ENCODE peak calls at places on chromosomes 1 and 21, in eight cellular contexts. A, Q, J, R, D, Z, O and F are unnamed samples. For H3K36me3, the result is how much of the 10 kb centered on the place peaks cover.

GRCh38 chr1:204997616-204998015 is 45.4 kb upstream of the CNTN2 start:
- DNase-seq in Q (no peak), O (no peak), R (peak), A (no peak), D (no peak), J (no peak), Z (no peak), F (no peak)

GRCh38 chr1:10353282-10353681 is 45.6 kb upstream of the PGD start:
- DNase-seq in D (no peak), Q (no peak), Z (no peak), R (no peak), A (no peak), O (no peak), J (no peak), F (no peak)

GRCh38 chr1:23865543-23865930 is 2.6 kb downstream of the FUCA1 start:
- DNase-seq in O (peak), R (no peak), Q (no peak), D (no peak), J (peak), A (no peak), Z (no peak), F (no peak)

GRCh38 chr1:110673197-110673701 is 1.5 kb downstream of the KCNA3 start:
- DNase-seq in A (no peak), O (no peak), R (no peak), J (no peak), Z (no peak), D (no peak), Q (no peak), F (no peak)

GRCh38 chr1:169529068-169529642 is 43.4 kb upstream of the SLC19A2 start:
- DNase-seq in Z (no peak), R (no peak), A (no peak), Q (no peak), O (no peak), J (peak), D (no peak), F (peak)

GRCh38 chr1:246156847-246157246 is 350.2 kb downstream of the SMYD3 start:
- DNase-seq in J (no peak), R (no peak), Q (no peak), D (no peak), O (no peak), A (peak), Z (no peak), F (peak)

GRCh38 chr1:17929224-17929623 is 174.1 kb downstream of the ACTL8 start:
- DNase-seq in A (no peak), J (no peak), Z (no peak), R (no peak), Q (no peak), D (no peak), O (no peak), F (no peak)

GRCh38 chr1:220956861-220957605 is 77.8 kb downstream of the HLX start:
- DNase-seq in A (peak), Q (no peak), O (no peak), D (no peak), J (no peak), R (no peak), Z (no peak), F (peak)

GRCh38 chr1:214208525-214208924 is 72.4 kb upstream of the SMYD2 start:
- DNase-seq in Z (no peak), A (no peak), Q (no peak), O (no peak), D (no peak), J (no peak), R (no peak), F (no peak)

GRCh38 chr1:165605246-165605645 is 25.8 kb upstream of the MGST3 start:
- DNase-seq in D (no peak), A (no peak), Q (no peak), R (no peak), O (no peak), Z (no peak), J (no peak), F (no peak)

GRCh38 chr1:241413386-241413785 is 56.4 kb upstream of the RGS7 start:
- DNase-seq in D (no peak), Z (no peak), O (no peak), J (no peak), R (no peak), A (no peak), Q (no peak), F (no peak)

GRCh38 chr1:95386915-95387314 is 152.9 kb downstream of the RWDD3 start:
- DNase-seq in J (no peak), R (no peak), A (no peak), O (no peak), Q (no peak), Z (no peak), D (no peak), F (no peak)

GRCh38 chr21:46255758-46256337 is 27.3 kb upstream of the LSS start:
- DNase-seq in O (no peak), J (no peak), Z (no peak), Q (no peak), D (no peak), R (no peak), A (no peak), F (no peak)

GRCh38 chr1:154502066-154502741 is at the start of the genes SHE and TDRD10:
- DNase-seq in A (no peak), O (no peak), J (peak), D (no peak), R (no peak), Q (no peak), Z (peak), F (peak)

GRCh38 chr1:64194168-64195088 is 9.0 kb upstream of the UBE2U start:
- DNase-seq in A (no peak), J (no peak), O (no peak), Z (no peak), D (no peak), R (no peak), Q (no peak), F (no peak)

GRCh38 chr1:224507771-224508523 is 73.3 kb upstream of the WDR26 start:
- DNase-seq in R (no peak), Q (peak), O (no peak), Z (no peak), A (no peak), J (no peak), D (no peak), F (no peak)

GRCh38 chr21:42440187-42440792 is 36.6 kb downstream of the UBASH3A start:
- DNase-seq in Z (no peak), Q (no peak), O (peak), J (peak), D (no peak), R (no peak), A (no peak), F (no peak)

GRCh38 chr1:204366759-204367158 is 7.0 kb upstream of the PLEKHA6 start:
- DNase-seq in J (no peak), O (no peak), Q (no peak), Z (no peak), D (no peak), R (no peak), A (peak), F (no peak)

DNA sequence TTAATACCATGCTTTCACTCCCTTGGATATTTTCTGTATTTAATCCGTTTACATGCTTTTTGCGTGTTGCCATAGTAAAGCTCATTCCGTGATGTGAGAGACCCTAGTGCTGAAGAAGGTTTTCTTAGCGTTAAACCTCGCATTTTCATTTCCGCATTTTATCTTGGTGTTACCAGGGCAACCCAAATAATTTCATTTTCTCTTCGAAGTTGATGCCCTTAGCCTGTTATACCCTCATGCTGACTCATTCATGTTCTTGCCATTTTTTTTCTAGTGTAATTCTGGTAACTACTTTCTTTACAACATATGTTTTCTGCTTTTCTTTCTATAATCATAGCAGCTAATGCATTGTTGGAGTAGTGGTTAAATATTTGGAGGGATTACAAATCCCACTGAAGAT is 37.2 kb downstream of the LRRC8C start:
- DNase-seq in R (no peak), Q (no peak), D (no peak), J (no peak), Z (no peak), A (no peak), O (peak), F (no peak)
- H3K27ac ChIP-seq in R (no peak), Q (no peak), D (no peak), J (no peak), Z (no peak), A (no peak), O (peak), F (no peak)

DNA sequence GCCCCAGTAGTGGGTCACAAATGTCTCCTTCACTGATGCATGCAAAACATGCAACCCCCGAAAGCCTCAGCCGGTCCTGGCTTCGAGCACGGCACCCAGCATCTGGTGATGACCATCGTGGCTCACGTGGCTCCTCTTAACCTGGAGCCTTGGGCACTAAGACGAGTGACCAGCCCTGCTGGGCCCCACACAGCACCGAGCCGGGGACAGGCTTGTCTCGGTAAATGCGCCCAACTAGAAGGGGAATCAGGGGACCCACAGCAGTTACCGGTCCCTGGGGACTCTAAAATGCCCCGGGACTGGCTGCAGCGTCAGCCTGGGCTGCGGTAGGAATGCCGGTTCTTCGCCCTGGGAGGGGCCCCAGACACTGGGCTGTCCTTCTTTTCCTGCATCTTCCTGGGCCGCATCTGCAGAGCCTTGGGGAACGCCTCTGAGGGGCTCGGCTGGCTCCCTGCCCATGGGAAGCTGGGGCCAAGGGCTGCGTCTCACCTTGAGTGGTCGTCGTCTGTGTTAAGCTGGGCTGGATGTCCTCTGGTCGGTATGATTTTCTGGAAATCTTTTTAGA is 13.1 kb upstream of the TTC34 start:
- DNase-seq in Q (no peak), O (no peak), R (no peak), Z (no peak), D (no peak), A (no peak), J (no peak), F (no peak)
- TF ChIP-seq EP300 in Q (no peak), O (no peak), R (no peak), Z (no peak), D (no peak), A (no peak), J (no peak), F (no peak)

DNA sequence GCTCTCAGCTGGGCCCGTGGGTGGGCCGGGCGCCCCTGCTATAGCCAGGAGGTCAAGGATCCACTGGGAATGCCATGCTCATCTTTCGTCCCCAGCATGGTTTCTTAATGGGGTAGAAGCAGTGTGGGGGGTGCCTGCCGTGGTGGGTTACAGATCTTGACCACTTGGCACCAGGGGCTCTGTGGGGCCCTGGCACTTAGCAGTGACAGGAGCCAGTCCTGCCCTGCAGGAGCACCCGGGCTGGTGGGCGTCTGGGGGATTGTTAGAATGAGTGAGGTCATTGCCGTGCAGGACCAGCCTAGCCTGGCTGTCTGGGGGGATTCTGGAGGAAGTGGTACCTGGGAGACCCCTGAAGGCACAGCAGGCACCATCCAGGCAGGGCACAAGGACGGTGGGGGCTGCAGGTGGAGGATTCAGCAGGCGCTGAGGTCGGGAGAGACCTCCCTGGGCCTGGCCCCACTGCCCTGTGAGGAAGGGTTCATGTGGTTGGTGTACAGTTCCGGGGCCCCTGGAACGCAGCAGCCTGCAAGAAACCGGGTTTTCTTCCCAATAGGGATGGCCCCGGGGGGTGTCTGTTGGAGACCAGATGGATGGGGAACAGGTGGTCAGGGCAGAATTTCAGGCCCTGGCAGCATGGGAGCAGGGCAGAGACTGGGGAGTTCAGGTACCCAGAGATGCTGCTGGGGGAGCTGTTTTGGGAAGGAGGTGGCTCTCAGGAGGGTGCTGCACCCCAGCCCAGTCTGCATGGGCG is 4.8 kb downstream of the AIRE start:
- DNase-seq in A (no peak), D (no peak), O (no peak), Z (peak), R (no peak), J (no peak), Q (no peak), F (peak)
- H3K36me3 ChIP-seq in A (under half), D (under half), O (under half), Z (under half), R (under half), J (under half), Q (under half), F (under half)

DNA sequence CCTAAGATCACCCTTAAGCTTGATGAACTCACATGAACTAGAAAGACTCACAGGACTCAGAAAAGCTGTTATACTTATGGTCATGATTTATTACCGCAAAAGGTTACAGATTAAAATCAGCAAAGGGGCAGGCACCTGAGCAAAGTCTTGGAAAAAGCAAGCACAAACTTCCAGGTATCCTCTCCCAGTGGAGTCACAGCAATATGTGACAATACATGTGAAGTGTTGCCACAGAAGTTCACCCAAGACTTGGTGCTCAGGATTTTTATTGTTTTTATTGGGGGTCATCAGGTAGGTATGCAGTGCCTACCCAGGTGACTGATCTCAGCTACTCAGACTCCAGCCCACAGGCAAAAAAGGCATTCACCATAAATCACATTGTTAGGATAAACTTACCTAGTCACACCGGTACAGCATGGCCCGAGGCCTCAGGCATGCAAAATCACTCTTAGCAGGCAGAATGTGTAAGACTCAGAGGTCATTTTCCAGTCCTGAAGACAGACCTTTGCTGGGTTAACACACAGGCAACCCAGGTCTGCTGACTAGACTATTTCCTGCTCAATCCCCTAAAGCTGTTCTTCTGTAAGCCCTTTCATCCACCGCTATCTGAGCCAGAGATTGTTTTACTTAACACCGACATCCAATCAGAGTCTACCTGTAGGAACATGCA is 55.6 kb downstream of the SSX2IP start:
- DNase-seq in J (no peak), D (no peak), Q (peak), Z (no peak), R (no peak), O (no peak), A (no peak), F (no peak)
- H3K27ac ChIP-seq in J (no peak), D (no peak), Q (no peak), Z (no peak), R (no peak), O (no peak), A (no peak), F (no peak)

GRCh38 chr1:49136738-49137251 is 360.1 kb upstream of the BEND5 start:
- DNase-seq in O (no peak), J (no peak), R (no peak), D (no peak), Z (no peak), Q (no peak), A (no peak), F (no peak)
- TF ChIP-seq EP300 in O (no peak), J (no peak), R (no peak), D (no peak), Z (no peak), Q (no peak), A (no peak), F (no peak)

GRCh38 chr1:160330119-160330518 is 12.9 kb downstream of the COPA start:
- DNase-seq in Z (no peak), D (no peak), Q (no peak), O (no peak), A (no peak), J (no peak), R (no peak), F (no peak)

GRCh38 chr1:160322831-160323230 is 20.2 kb downstream of the COPA start:
- DNase-seq in R (no peak), Q (no peak), O (no peak), J (no peak), Z (no peak), A (no peak), D (no peak), F (no peak)

GRCh38 chr1:160326393-160326792 is 16.7 kb downstream of the COPA start:
- DNase-seq in R (no peak), Z (no peak), A (no peak), Q (no peak), J (no peak), D (no peak), O (no peak), F (no peak)

GRCh38 chr1:160328171-160328570 is 14.9 kb downstream of the COPA start:
- DNase-seq in J (no peak), R (no peak), Z (no peak), A (no peak), Q (no peak), O (no peak), D (no peak), F (no peak)

GRCh38 chr1:160325252-160325651 is 17.8 kb downstream of the COPA start:
- DNase-seq in J (no peak), Q (no peak), O (no peak), R (no peak), D (no peak), Z (no peak), A (no peak), F (no peak)
- H3K36me3 ChIP-seq in J (under half), Q (under half), O (under half), R (half or more), D (under half), Z (under half), A (half or more), F (half or more)

GRCh38 chr1:8397511-8397910 is 79.6 kb downstream of the SLC45A1 start:
- DNase-seq in J (no peak), O (peak), Q (no peak), D (no peak), Z (no peak), A (no peak), R (no peak), F (no peak)

GRCh38 chr1:8398086-8398485 is 80.2 kb downstream of the SLC45A1 start:
- DNase-seq in R (no peak), D (no peak), Z (no peak), O (no peak), Q (no peak), A (no peak), J (no peak), F (no peak)

GRCh38 chr1:8396083-8396911 is 78.4 kb downstream of the SLC45A1 start:
- DNase-seq in A (no peak), D (no peak), Q (no peak), J (no peak), Z (no peak), R (no peak), O (no peak), F (no peak)

GRCh38 chr1:8395433-8395866 is 77.5 kb downstream of the SLC45A1 start:
- DNase-seq in O (peak), Q (no peak), D (no peak), J (no peak), Z (no peak), A (no peak), R (no peak), F (no peak)

GRCh38 chr1:8396912-8397406 is 79.0 kb downstream of the SLC45A1 start:
- DNase-seq in R (peak), J (peak), A (peak), O (peak), Z (no peak), D (no peak), Q (peak), F (no peak)
- H3K27ac ChIP-seq in R (peak), J (peak), A (peak), O (peak), Z (no peak), D (peak), Q (no peak), F (peak)

GRCh38 chr1:247357062-247357780 is 25.6 kb upstream of the ZNF496 start:
- DNase-seq in Z (peak), R (no peak), Q (no peak), J (no peak), O (no peak), A (no peak), D (no peak), F (no peak)

GRCh38 chr1:247357781-247358211 is 26.1 kb upstream of the ZNF496 start:
- DNase-seq in Q (no peak), A (peak), Z (peak), J (no peak), R (no peak), O (peak), D (no peak), F (no peak)

GRCh38 chr1:247360116-247360898 is 28.6 kb upstream of the ZNF496 start:
- DNase-seq in Z (peak), Q (no peak), O (no peak), D (no peak), R (no peak), A (peak), J (no peak), F (no peak)

GRCh38 chr1:247360991-247361721 is 29.5 kb upstream of the ZNF496 start:
- DNase-seq in O (no peak), Z (peak), A (peak), J (peak), Q (no peak), R (peak), D (peak), F (peak)

DNA sequence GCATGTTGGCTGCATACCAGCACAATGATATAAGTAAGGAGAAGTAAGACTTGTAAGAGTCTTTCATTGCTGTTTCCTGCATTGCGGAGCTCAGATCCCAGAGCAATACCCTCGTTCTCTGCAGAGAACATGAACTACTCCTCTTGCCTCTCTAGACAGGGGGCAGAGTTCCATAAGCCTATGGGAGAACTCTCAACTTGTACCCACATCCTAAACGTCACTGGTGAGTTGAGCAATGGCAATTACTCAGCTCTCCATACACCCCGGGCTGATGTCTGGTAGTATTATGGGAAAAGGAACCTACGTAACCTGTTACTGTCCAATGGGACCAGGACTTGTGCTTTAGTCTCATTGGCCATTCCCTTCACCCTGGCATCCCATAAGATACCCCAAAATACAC is 27.3 kb upstream of the ZNF496 start:
- DNase-seq in Q (no peak), A (no peak), Z (no peak), J (peak), R (no peak), O (no peak), D (no peak), F (peak)
- TF ChIP-seq EP300 in Q (no peak), A (no peak), Z (no peak), J (no peak), R (no peak), O (no peak), D (no peak), F (peak)